ENCODE peak calls at places on chromosomes 13 and 19, in four cellular contexts. M, H, R and X are unnamed samples. For H3K9me3, the result is how much of the 10 kb centered on the place peaks cover.

GRCh38 chr19:35269425-35270117 is 809 bp downstream of the USF2 start:
- DNase-seq in M (peak), H (peak), R (peak), X (peak)

GRCh38 chr19:17806945-17807344 is 12.0 kb downstream of the B3GNT3 start:
- DNase-seq in H (no peak), M (no peak), R (no peak), X (no peak)

GRCh38 chr19:35130761-35131720 is 3.8 kb downstream of the LGI4 start:
- DNase-seq in R (no peak), M (no peak), H (no peak), X (no peak)

GRCh38 chr13:49495783-49496762 is at the start of gene PHF11:
- DNase-seq in H (peak), M (no peak), R (peak), X (peak)

GRCh38 chr13:49627831-49628652 is at the start of gene ARL11:
- DNase-seq in H (peak), M (no peak), R (no peak), X (no peak)

GRCh38 chr13:41286370-41286769 is 23.0 kb upstream of the MTRF1 start:
- DNase-seq in M (no peak), H (no peak), R (no peak), X (no peak)

GRCh38 chr13:73740681-73741080 is 393.5 kb downstream of the KLF12 start:
- DNase-seq in H (peak), M (no peak), R (no peak), X (no peak)

GRCh38 chr13:38452656-38453055 is 103.0 kb downstream of the UFM1 start:
- DNase-seq in M (no peak), H (no peak), R (no peak), X (no peak)

GRCh38 chr13:23506821-23507210 is 63.4 kb upstream of the TNFRSF19 start:
- DNase-seq in R (no peak), H (peak), M (peak), X (peak)

GRCh38 chr19:5172859-5173577 is 167.6 kb downstream of the PTPRS start:
- DNase-seq in M (peak), R (peak), H (no peak), X (no peak)

GRCh38 chr19:30672926-30673325 is 300.7 kb downstream of the ZNF536 start:
- DNase-seq in M (no peak), R (no peak), H (no peak), X (no peak)

GRCh38 chr19:14433454-14434156 is 499 bp downstream of the PKN1 start:
- DNase-seq in R (no peak), M (no peak), H (no peak), X (no peak)

GRCh38 chr13:114341003-114341777 is 26.9 kb downstream of the CHAMP1 start:
- DNase-seq in H (no peak), R (no peak), M (no peak), X (no peak)
- H3K27ac ChIP-seq in H (no peak), R (no peak), M (no peak), X (no peak)

DNA sequence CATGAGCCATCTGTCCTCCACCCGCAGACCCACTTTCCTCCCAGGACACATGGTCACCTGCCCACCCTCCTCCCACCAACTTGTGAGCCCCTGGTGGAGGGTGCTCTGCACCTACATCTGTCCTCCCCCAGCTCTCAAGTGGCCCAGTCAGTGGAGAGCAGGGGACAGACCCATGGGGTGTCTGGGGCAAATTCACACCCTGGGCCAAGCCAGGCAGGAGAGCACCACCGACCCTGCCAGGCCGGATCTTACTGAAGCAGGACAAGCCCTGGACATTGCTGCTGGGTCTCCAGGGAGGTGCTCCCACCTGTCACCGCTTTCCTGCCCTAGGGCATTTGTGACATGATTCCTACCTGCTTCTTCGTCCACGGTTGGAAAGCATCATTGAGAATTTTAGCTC is 221.6 kb downstream of the TUBA3C start:
- DNase-seq in M (no peak), H (no peak), R (no peak), X (no peak)
- H3K9me3 ChIP-seq in M (half or more), H (under half), R (half or more), X (under half)

GRCh38 chr19:862529-863304 is 3.3 kb downstream of the CFD start:
- DNase-seq in H (no peak), M (no peak), R (peak), X (peak)

GRCh38 chr19:860481-861098 is 1.1 kb downstream of the CFD start:
- DNase-seq in R (peak), M (peak), H (peak), X (peak)

GRCh38 chr19:863305-863620 is 3.8 kb downstream of the CFD start:
- DNase-seq in M (no peak), H (no peak), R (no peak), X (no peak)

GRCh38 chr19:861099-861755 is 1.8 kb downstream of the CFD start:
- DNase-seq in M (no peak), H (no peak), R (no peak), X (no peak)

DNA sequence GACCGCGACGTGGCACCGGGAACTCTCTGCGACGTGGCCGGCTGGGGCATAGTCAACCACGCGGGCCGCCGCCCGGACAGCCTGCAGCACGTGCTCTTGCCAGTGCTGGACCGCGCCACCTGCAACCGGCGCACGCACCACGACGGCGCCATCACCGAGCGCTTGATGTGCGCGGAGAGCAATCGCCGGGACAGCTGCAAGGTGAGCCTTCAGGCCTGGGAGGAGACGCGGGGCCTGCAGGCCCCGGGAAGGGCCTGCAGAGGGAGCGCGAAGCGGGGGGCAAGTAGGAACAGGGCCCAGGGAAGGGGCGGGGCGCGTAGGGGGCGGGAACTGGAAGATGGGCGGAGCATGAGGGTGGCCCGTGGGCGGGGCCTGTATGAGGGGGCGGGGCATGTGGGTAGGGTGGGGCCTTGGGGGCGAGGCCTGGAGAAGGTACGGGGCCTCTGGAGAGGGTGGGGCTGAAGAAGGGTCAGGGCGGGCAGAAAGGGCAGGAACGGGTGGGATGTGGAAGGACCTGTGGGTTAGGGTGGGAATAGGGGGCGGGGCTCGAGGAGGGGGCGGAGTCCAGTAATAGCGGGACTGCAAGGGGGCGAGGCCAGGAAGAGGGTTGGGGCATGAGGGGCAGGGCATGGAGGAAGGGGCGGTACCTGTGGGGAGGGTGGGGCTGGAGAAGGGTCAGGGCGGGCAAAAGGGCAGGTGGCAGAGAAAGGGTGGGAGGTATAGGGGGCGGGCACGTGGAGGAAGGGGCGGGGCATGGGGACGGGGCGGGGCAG is 2.5 kb downstream of the CFD start:
- DNase-seq in R (peak), H (no peak), M (no peak), X (peak)
- H3K4me3 ChIP-seq in R (no peak), H (no peak), M (no peak), X (no peak)

DNA sequence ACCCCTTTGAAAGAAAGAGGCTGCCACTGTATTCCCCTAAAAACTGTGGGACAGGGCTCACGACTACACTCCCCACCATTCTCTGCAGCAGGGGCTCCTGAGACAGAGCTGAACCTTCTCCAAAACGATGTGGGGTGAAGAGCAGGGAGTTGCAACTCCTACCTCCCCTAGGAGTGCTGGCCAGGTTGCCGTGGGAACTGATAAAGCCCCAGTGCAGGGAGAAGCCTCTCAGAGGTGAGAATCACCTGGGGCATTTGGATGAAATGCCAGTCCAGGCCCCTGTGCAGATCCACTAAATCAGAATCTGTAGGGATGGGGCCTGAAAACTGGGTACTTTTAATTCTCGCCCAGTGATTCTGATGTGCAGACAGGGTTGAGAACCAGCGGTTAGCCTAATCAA is 945 bp downstream of the DHRS12 start:
- DNase-seq in H (no peak), R (no peak), M (no peak), X (no peak)
- H3K27ac ChIP-seq in H (peak), R (peak), M (no peak), X (no peak)

GRCh38 chr19:9528757-9529336 is 9.6 kb downstream of the ZNF426 start:
- DNase-seq in M (no peak), H (no peak), R (no peak), X (peak)

DNA sequence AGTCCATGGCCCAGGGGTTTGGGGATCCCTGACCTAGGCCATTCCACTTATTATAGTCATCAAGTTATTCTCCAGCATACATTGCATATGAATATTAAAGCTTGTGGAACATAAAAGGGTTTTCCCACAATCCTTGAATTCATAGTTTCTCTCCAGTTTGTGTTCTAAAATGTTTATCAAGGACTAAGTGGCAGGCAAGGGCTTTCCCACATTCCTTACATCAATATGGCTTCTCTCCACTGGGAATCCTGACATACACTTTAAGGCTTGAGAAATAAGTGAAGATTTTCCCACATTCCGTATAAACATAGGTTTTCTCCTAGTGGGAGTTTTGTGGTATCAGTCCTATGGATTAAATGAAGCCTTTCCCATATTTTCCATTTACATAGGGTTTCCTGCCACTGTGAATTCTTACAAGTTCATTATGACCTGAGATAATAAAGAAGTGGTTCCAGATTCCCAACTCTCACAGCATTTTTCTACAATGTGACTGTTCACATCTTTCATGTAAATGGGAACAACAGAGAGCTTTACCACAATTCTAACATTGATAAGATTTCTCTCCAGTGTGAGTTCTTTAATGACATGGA is 14.5 kb downstream of the ZNF426 start:
- DNase-seq in H (no peak), M (no peak), R (no peak), X (no peak)
- H3K9me3 ChIP-seq in H (half or more), M (half or more), R (half or more), X (under half)

GRCh38 chr13:46374710-46375109 is 12.3 kb downstream of the RUBCNL start:
- DNase-seq in M (no peak), R (no peak), H (no peak), X (no peak)
- H3K4me3 ChIP-seq in M (no peak), R (no peak), H (no peak), X (no peak)

DNA sequence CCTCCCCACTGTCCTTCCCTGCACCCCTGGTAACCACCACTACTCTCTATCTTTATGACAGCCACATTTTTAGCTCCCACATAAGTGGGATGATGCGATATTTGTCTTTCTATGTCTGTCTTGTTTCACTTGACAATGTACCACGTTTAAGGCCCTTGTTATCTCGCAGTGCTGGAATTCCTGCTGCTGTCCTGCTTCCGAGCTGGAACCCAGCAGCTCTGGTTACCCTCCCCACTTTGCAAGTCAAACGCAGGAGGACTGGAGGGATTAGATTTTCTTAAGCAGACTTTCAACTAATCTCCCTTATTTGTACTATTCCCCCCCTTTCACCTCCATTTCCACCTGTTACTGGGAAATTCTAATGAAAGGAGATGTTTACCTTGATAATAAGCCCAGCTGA is 59.1 kb upstream of the PDX1 start:
- DNase-seq in R (no peak), M (no peak), H (no peak), X (peak)
- H3K27ac ChIP-seq in R (no peak), M (no peak), H (no peak), X (no peak)

DNA sequence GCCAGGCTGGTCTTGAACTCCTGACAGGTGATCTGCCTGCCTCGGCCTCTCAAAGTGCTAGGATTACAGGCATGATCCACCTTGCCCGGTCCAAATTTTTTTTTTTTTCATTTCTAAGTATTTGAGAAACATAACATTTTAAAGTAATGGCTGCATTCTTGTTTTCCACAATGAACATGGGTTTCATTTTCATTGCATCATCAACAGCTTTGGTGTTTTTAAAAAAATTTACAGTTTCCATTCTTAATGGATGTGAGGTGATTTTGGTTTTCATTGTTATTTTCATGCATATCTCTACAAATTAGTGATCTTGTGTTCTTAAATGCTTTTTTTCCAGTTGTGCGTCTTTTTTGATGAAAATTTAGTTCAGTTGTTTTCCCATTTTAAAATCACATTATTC is 27.5 kb downstream of the ZNF429 start:
- DNase-seq in R (no peak), M (no peak), H (no peak), X (no peak)
- H3K9me3 ChIP-seq in R (under half), M (under half), H (half or more), X (under half)